ENCODE peak calls at places on chromosome 5, in four cellular contexts. N is substantia nigra, R is SJCRH30, I is cardiac muscle cell. A is an unnamed sample.

GRCh38 chr5:123549256-123549904 is 37.4 kb downstream of the CSNK1G3 start:
- DNase-seq in N (no peak), R (no peak), I (no peak), A (no peak)

GRCh38 chr5:1512541-1513291 is 11.0 kb downstream of the LPCAT1 start:
- DNase-seq in N (no peak), R (no peak), I (no peak), A (peak; percentile 19)

GRCh38 chr5:136656811-136657210 is 291.5 kb upstream of the TRPC7 start:
- DNase-seq in N (no peak), R (no peak), I (peak; percentile 2), A (no peak)

GRCh38 chr5:52702877-52703276 is 84.8 kb upstream of the ITGA1 start:
- DNase-seq in N (no peak), R (no peak), I (peak; percentile 47), A (no peak)

GRCh38 chr5:152119091-152119490 is 194.4 kb upstream of the GLRA1 start:
- DNase-seq in N (no peak), R (peak; percentile 6), I (no peak), A (no peak)

GRCh38 chr5:6302684-6303083 is 75.7 kb downstream of the MED10 start:
- DNase-seq in N (no peak), R (peak; percentile 6), I (no peak), A (no peak)

GRCh38 chr5:69416180-69416579 is 1.3 kb downstream of the MARVELD2 start:
- DNase-seq in N (no peak), R (no peak), I (no peak), A (no peak)

GRCh38 chr5:177446184-177447065 is at the start of gene PRR7:
- DNase-seq in N (peak; percentile 39), R (peak; percentile 72), I (peak; percentile 74), A (no peak)

GRCh38 chr5:9058666-9059065 is 487.2 kb downstream of the SEMA5A start:
- DNase-seq in N (no peak), R (no peak), I (no peak), A (no peak)

GRCh38 chr5:150001660-150002493 is 1.3 kb downstream of the HMGXB3 start:
- DNase-seq in N (no peak), R (peak; percentile 60), I (peak; percentile 83), A (peak; percentile 34)

GRCh38 chr5:72427488-72428437 is 79.4 kb downstream of the ZNF366 start:
- DNase-seq in N (no peak), R (peak; percentile 94), I (peak; percentile 63), A (no peak)

GRCh38 chr5:50595199-50595598 is 71.2 kb upstream of the PARP8 start:
- DNase-seq in N (no peak), R (no peak), I (peak; percentile 0), A (no peak)

GRCh38 chr5:119343766-119344165 is 12.1 kb upstream of the TNFAIP8 start:
- DNase-seq in N (no peak), R (peak; percentile 87), I (peak; percentile 23), A (no peak)

GRCh38 chr5:166724284-166724683 is 1567.2 kb upstream of the WWC1 start:
- DNase-seq in N (no peak), R (no peak), I (no peak), A (peak; percentile 69)

GRCh38 chr5:168443950-168444700 is 42.1 kb upstream of the RARS1 start:
- DNase-seq in N (no peak), R (no peak), I (peak; percentile 74), A (no peak)

GRCh38 chr5:133825631-133826289 is 142.7 kb downstream of the C5orf15 start:
- DNase-seq in N (no peak), R (peak; percentile 89), I (no peak), A (no peak)

GRCh38 chr5:146690880-146691355 is 174.9 kb upstream of the GPR151 start:
- DNase-seq in N (no peak), R (no peak), I (no peak), A (no peak)

GRCh38 chr5:2909035-2909434 is 157.6 kb upstream of the IRX2 start:
- DNase-seq in N (no peak), R (no peak), I (no peak), A (no peak)

GRCh38 chr5:140556438-140556837 is 835 bp downstream of the SRA1 start:
- DNase-seq in N (no peak), R (no peak), I (peak; percentile 50), A (no peak)

GRCh38 chr5:33690736-33691135 is 201.1 kb downstream of the ADAMTS12 start:
- DNase-seq in N (no peak), R (no peak), I (peak; percentile 86), A (no peak)

GRCh38 chr5:140602165-140602564 is 30.8 kb downstream of the CD14 start:
- DNase-seq in N (no peak), R (no peak), I (no peak), A (no peak)

GRCh38 chr5:11878846-11879245 is 25.4 kb downstream of the CTNND2 start:
- DNase-seq in N (peak; percentile 18), R (no peak), I (no peak), A (no peak)

GRCh38 chr5:17217421-17218352 is at the start of gene BASP1:
- DNase-seq in N (peak; percentile 50), R (no peak), I (peak; percentile 91), A (peak; percentile 73)

GRCh38 chr5:1182633-1183423 is 18.6 kb upstream of the SLC6A19 start:
- DNase-seq in N (peak; percentile 74), R (no peak), I (no peak), A (peak; percentile 91)

GRCh38 chr5:147539053-147539452 is 29.2 kb upstream of the DPYSL3 start:
- DNase-seq in N (no peak), R (no peak), I (peak; percentile 48), A (no peak)

GRCh38 chr5:1765880-1766235 is 33.8 kb downstream of the MRPL36 start:
- DNase-seq in N (no peak), R (no peak), I (no peak), A (peak; percentile 1)

GRCh38 chr5:56761486-56761885 is 53.9 kb upstream of the MAP3K1 start:
- DNase-seq in N (no peak), R (no peak), I (no peak), A (no peak)

GRCh38 chr5:175202461-175203065 is 241.4 kb downstream of the DRD1 start:
- DNase-seq in N (no peak), R (peak; percentile 59), I (no peak), A (no peak)

GRCh38 chr5:139806111-139806510 is 10.5 kb downstream of the PSD2 start:
- DNase-seq in N (peak; percentile 80), R (no peak), I (no peak), A (no peak)

GRCh38 chr5:141828162-141828561 is 50.0 kb downstream of the PCDH1 start:
- DNase-seq in N (no peak), R (no peak), I (no peak), A (no peak)

GRCh38 chr5:94793816-94794198 is 175.3 kb downstream of the SLF1 start:
- DNase-seq in N (no peak), R (no peak), I (peak; percentile 19), A (no peak)

GRCh38 chr5:77155179-77155839 is 55.2 kb upstream of the PDE8B start:
- DNase-seq in N (no peak), R (no peak), I (no peak), A (no peak)

GRCh38 chr5:68252678-68253520 is 37.3 kb downstream of the PIK3R1 start:
- DNase-seq in N (peak; percentile 57), R (peak; percentile 57), I (peak; percentile 83), A (no peak)

GRCh38 chr5:66343370-66344071 is 199.4 kb downstream of the SREK1 start:
- DNase-seq in N (no peak), R (no peak), I (no peak), A (no peak)
- H3K27ac ChIP-seq in N (no peak overlapping the region), R (no peak overlapping the region), I (no peak overlapping the region), A (no peak overlapping the region)

DNA sequence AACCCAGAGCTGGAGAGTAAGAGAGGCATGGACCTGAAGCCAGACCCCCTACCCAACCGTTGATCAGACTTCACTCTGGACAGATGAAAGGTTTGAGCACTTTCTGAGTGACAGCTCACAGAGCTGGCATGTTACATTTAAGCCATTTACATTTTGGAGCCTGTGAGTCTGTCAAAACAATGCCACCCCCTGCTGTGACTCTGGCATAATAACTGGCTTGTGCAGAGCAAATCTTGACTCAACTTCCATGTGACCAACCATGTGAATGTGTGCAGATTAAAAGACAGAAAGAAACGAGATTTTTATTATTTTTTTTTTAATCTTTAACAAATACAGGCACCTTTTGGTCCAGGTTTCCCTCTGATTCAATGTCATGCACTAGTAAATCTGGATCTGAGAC is 48.5 kb downstream of the MFAP3 start:
- DNase-seq in N (no peak), R (peak; percentile 10), I (no peak), A (no peak)
- H3K27ac ChIP-seq in N (no peak overlapping the region), R (no peak overlapping the region), I (no peak overlapping the region), A (no peak overlapping the region)

DNA sequence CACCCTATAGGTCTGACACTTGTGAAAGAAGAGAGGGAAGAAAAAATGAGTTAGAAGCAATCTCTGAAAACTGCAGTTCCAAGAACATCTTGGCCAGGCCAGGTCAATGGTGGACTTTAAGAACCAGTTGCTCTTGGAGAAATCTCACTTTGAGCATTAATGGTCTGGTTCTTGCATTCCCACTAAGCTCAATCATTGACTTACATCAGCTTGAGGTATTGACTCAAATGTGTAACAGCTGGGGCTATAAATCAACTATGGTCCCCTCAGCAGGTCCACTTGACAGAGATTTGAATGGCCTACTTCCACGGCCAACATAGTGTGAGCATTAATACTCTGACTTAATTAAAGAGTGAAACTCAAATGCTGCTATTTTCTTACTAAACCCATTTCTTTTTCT is 357.8 kb upstream of the RGMB start:
- DNase-seq in N (no peak), R (no peak), I (no peak), A (no peak)
- H3K27ac ChIP-seq in N (no peak overlapping the region), R (no peak overlapping the region), I (no peak overlapping the region), A (no peak overlapping the region)

GRCh38 chr5:79172269-79172668 is 60.7 kb downstream of the BHMT start:
- DNase-seq in N (no peak), R (no peak), I (no peak), A (no peak)
- H3K27ac ChIP-seq in N (no peak overlapping the region), R (no peak overlapping the region), I (peak overlapping the region; percentile 46), A (no peak overlapping the region)

GRCh38 chr5:148626986-148627385 is 27.3 kb downstream of the HTR4 start:
- DNase-seq in N (no peak), R (no peak), I (no peak), A (no peak)
- H3K27ac ChIP-seq in N (no peak overlapping the region), R (no peak overlapping the region), I (no peak overlapping the region), A (no peak overlapping the region)